ENCODE peak calls at places on chromosomes 16 and 17, in four cellular contexts. W is ovary, V is MCF 10A, I is osteocyte. P is an unnamed sample.

GRCh38 chr16:15846510-15846909 is 10.3 kb downstream of the MYH11 start:
- DNase-seq in W (no peak), V (no peak), I (no peak), P (no peak)

GRCh38 chr17:6843241-6843890 is 11.8 kb upstream of the TEKT1 start:
- DNase-seq in W (no peak), V (peak), I (no peak), P (peak)

GRCh38 chr16:48607056-48607825 is 2.7 kb downstream of the N4BP1 start:
- DNase-seq in W (no peak), V (peak), I (no peak), P (no peak)

GRCh38 chr16:2095918-2096582 is 39.6 kb downstream of the PKD1 start:
- DNase-seq in W (no peak), V (no peak), I (no peak), P (no peak)

GRCh38 chr17:1228752-1229353 is 41.4 kb upstream of the BHLHA9 start:
- DNase-seq in W (no peak), V (no peak), I (no peak), P (peak)

GRCh38 chr16:81996664-81997529 is 14.4 kb downstream of the SDR42E1 start:
- DNase-seq in W (no peak), V (peak), I (no peak), P (no peak)

GRCh38 chr17:2157081-2157480 is 102.2 kb downstream of the HIC1 start:
- DNase-seq in W (no peak), V (no peak), I (no peak), P (no peak)

GRCh38 chr17:683499-684254 is 31.0 kb downstream of the VPS53 start:
- DNase-seq in W (no peak), V (no peak), I (no peak), P (no peak)

GRCh38 chr16:28623172-28623711 is 13.4 kb upstream of the SULT1A1 start:
- DNase-seq in W (no peak), V (peak), I (peak), P (peak)

GRCh38 chr16:77789085-77789611 is 784 bp downstream of the VAT1L start:
- DNase-seq in W (no peak), V (no peak), I (no peak), P (no peak)

GRCh38 chr16:54282202-54282922 is 4.2 kb downstream of the IRX3 start:
- DNase-seq in W (peak), V (peak), I (no peak), P (peak)

GRCh38 chr17:74782571-74782970 is 6.4 kb upstream of the NAT9 start:
- DNase-seq in W (no peak), V (no peak), I (no peak), P (no peak)

GRCh38 chr17:36197389-36197708 is 791 bp upstream of the CCL3L1 start:
- DNase-seq in W (no peak), V (no peak), I (no peak), P (no peak)

GRCh38 chr17:72684405-72685020 is 408.0 kb downstream of the SLC39A11 start:
- DNase-seq in W (no peak), V (no peak), I (no peak), P (no peak)

GRCh38 chr16:674968-675883 is at the start of gene RHBDL1:
- DNase-seq in W (peak), V (no peak), I (no peak), P (no peak)

GRCh38 chr16:67399218-67399733 is 6.0 kb upstream of the TPPP3 start:
- DNase-seq in W (peak), V (no peak), I (no peak), P (peak)

GRCh38 chr17:74037320-74037719 is 166.2 kb upstream of the RPL38 start:
- DNase-seq in W (no peak), V (peak), I (no peak), P (no peak)

GRCh38 chr17:49016775-49017463 is 19.7 kb downstream of the IGF2BP1 start:
- DNase-seq in W (no peak), V (peak), I (peak), P (no peak)

GRCh38 chr17:6578491-6578890 is 22.1 kb upstream of the PITPNM3 start:
- DNase-seq in W (no peak), V (no peak), I (no peak), P (no peak)

GRCh38 chr17:46832945-46833839 is 14.7 kb upstream of the WNT3 start:
- DNase-seq in W (no peak), V (no peak), I (no peak), P (no peak)

GRCh38 chr17:61139219-61139618 is 260.4 kb upstream of the TBX2 start:
- DNase-seq in W (no peak), V (peak), I (no peak), P (peak)

GRCh38 chr16:53091508-53092211 is 36.9 kb downstream of the CHD9 start:
- DNase-seq in W (peak), V (peak), I (peak), P (peak)

GRCh38 chr17:8791910-8792270 is 7.3 kb downstream of the MFSD6L start:
- DNase-seq in W (no peak), V (peak), I (no peak), P (no peak)

GRCh38 chr17:34226011-34226410 is 29.1 kb upstream of the CCL2 start:
- DNase-seq in W (no peak), V (no peak), I (no peak), P (no peak)

GRCh38 chr17:46038414-46038813 is 39.4 kb downstream of the STH start:
- DNase-seq in W (no peak), V (no peak), I (no peak), P (no peak)

GRCh38 chr16:67100569-67101300 is 9.0 kb upstream of the PHAF1 start:
- DNase-seq in W (no peak), V (no peak), I (no peak), P (peak)

GRCh38 chr17:45628019-45628418 is 137.5 kb upstream of the PLEKHM1 start:
- DNase-seq in W (no peak), V (no peak), I (no peak), P (no peak)

GRCh38 chr16:74742051-74742481 is 32.6 kb downstream of the FA2H start:
- DNase-seq in W (no peak), V (no peak), I (peak), P (no peak)

GRCh38 chr16:84832488-84833141 is 12.8 kb downstream of the CRISPLD2 start:
- DNase-seq in W (peak), V (peak), I (no peak), P (no peak)

GRCh38 chr17:50318551-50319310 is 27.2 kb upstream of the XYLT2 start:
- DNase-seq in W (no peak), V (no peak), I (no peak), P (no peak)

DNA sequence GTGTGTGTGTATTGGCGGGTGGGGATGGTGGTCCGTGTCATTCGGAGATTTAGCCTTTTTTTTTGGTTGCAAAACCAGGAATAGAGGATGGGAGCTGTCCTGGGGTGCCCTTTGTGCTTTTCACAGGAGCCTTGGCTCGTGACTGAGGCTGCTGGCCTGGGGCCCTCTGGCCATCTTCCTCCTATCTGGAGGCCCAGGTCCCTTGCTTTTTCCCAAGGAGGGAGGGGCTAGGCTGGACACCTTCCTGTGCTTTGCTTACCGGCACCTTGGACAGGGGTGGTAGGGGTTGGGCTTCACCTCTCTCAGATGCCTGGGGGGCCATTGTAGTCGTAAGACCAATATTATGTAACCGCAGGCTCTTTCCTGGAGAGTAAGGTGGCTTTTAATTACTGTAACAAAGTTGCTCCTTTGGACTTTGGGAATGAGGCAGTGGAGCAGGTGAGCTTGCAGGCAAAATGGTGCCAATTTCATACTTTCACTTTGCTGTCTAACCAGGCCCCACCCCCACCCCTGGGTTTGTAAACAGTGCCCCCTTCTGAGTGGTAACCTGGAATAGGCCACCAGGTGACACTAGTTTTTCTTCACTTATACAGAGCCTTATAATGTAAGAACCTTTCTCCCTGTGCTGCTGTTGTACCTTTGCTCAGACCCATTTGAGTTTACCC is 1.2 kb downstream of the DYNLL2 start:
- DNase-seq in W (peak), V (peak), I (peak), P (peak)
- TF ChIP-seq CTCF in W (no peak), V (no peak), I (no peak), P (peak)

DNA sequence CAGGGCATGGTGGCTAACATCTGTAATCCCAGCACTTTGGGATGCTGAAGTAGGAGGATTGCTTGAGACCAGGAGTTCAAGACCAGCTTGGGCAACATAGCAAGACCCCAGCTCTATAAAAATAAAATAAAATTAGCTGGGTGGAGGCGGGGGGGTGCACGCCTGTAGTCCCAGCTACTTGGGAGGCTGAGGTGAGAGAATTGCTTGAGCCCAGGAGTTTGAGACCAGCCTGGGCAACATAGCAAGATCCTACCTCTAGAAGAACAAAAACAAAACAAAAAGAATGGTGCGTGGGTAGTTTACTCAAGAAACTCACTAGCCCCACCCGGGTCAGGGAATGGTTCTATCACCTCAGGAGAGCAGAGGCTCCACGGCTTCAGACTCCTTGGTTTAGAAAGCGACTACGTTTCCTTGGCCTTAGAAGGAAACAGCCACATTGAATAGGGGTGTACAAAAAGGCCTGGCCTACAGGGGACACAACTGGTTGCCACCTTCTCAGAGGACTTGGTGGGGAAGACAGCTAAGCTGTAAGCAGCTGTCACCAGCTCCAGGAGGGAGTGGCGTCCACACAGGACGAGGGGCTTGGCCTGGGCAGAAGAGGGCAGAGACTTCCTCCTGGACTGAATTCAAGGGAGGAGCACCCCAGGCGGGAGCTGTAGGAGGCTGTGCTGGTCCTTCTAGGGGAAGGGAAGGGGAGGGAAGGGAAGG is 717 bp downstream of the TK1 start:
- DNase-seq in W (no peak), V (peak), I (peak), P (no peak)
- TF ChIP-seq CTCF in W (no peak), V (no peak), I (no peak), P (no peak)

GRCh38 chr17:76917829-76918228 is 49.6 kb downstream of the MGAT5B start:
- DNase-seq in W (no peak), V (no peak), I (no peak), P (no peak)

GRCh38 chr17:76920364-76921139 is 52.3 kb downstream of the MGAT5B start:
- DNase-seq in W (no peak), V (no peak), I (no peak), P (no peak)

GRCh38 chr17:76921340-76922036 is 53.3 kb downstream of the MGAT5B start:
- DNase-seq in W (no peak), V (no peak), I (no peak), P (no peak)

GRCh38 chr17:76915840-76916510 is 47.8 kb downstream of the MGAT5B start:
- DNase-seq in W (no peak), V (no peak), I (no peak), P (no peak)

DNA sequence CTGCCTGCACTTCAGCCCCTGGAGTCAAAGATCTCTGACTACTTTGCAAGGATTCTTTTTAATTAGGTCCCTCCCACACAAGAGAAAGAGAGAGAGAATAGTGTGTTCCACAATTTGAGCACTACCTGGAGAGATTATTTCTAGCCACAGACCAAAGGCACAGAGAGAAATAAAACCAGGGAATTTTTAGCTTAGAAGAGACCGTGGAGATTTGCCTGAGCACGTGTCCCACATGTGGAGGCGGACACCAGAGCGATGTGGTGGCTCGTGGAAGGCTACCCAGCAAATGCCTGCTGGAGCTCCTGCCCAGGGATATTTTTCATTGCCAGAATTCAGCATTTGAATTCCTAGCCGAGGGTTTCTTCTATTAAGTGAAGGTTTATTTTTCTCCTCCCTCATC is 50.6 kb downstream of the MGAT5B start:
- DNase-seq in W (no peak), V (no peak), I (no peak), P (no peak)
- TF ChIP-seq CTCF in W (no peak), V (no peak), I (no peak), P (no peak)

GRCh38 chr16:27512061-27512460 is 37.7 kb downstream of the GTF3C1 start:
- DNase-seq in W (no peak), V (no peak), I (no peak), P (no peak)

GRCh38 chr16:27514806-27515205 is 34.9 kb downstream of the GTF3C1 start:
- DNase-seq in W (no peak), V (no peak), I (no peak), P (no peak)

GRCh38 chr16:27518226-27518625 is 31.5 kb downstream of the GTF3C1 start:
- DNase-seq in W (no peak), V (no peak), I (no peak), P (no peak)

GRCh38 chr16:27516360-27516759 is 33.4 kb downstream of the GTF3C1 start:
- DNase-seq in W (no peak), V (no peak), I (no peak), P (no peak)

GRCh38 chr16:27515874-27516353 is 33.8 kb downstream of the GTF3C1 start:
- DNase-seq in W (no peak), V (peak), I (no peak), P (peak)
- TF ChIP-seq CTCF in W (no peak), V (peak), I (peak), P (peak)

DNA sequence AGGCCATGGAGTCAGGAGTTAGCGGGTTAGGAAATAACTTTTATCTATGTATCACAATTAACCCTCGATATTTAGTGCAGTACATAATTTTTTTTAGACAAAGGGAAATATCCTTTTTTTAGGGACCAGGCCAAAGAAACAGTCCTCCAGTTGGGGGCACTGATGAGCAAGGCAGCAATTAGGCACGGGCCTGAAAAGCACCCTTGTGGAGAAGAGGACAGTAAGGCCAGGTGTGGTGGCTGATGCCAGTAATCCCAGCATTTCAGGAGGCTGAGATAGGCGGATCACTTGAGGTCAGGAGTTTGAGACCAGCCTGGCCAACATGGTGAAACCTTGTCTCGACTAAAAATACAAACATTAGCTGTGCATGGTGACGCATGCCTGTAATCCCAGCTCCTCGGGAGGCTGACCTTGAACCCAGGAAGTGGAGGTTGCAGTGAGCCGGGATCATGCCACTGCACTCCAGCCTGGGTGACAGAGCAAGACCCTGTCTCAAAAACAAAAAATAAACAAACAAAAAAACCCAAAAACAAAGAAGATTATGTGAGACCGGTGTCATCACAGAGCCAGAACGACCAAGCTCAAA is 158.3 kb upstream of the NOL11 start:
- DNase-seq in W (no peak), V (peak), I (peak), P (peak)
- TF ChIP-seq CTCF in W (no peak), V (no peak), I (no peak), P (peak)

GRCh38 chr17:41647940-41648410 is 23.6 kb upstream of the KRT17 start:
- DNase-seq in W (peak), V (peak), I (peak), P (peak)

GRCh38 chr17:41649923-41650519 is 25.6 kb upstream of the KRT17 start:
- DNase-seq in W (no peak), V (no peak), I (no peak), P (no peak)

GRCh38 chr17:41647038-41647813 is 22.9 kb upstream of the KRT17 start:
- DNase-seq in W (no peak), V (no peak), I (no peak), P (no peak)

GRCh38 chr17:41650794-41651624 is 26.6 kb upstream of the KRT17 start:
- DNase-seq in W (no peak), V (no peak), I (no peak), P (no peak)

DNA sequence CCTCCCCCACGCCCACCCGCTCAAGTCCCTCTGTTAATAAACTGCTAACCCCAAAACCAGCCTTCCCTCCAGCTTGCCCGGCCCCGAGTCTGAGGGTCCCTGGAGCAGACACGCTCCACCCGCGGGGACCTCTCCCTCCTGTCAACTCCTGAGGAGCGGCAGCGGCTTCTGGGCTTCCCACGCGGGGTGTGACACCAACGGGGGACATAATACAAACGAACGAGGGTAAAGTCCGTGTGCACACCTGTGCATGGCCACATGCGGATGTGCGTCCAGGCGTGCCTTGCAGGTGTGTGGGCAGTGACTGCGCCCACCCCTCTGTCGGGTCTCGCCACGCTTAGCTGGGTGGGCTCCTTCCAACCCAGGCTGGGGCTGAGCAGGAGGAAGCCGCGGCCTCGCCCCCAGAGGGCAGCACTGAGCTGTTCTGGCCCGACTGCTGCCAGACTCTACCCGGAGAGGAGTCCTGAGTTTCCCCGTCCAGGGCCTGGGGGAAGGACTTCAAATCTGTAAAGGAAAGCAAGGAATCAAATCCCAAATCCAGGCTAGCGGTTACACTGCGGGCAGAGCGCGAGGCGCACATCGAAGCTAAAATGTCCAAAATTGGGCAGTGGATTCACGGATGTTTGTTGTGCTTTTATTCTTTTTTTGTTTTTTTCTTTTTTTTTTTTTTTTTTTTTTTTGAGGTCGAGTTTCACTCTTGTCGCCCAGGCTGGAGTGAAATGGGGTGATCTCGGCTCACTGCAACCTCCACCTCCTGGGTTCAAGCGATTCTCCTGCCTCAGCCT is 24.2 kb upstream of the KRT17 start:
- DNase-seq in W (peak), V (peak), I (peak), P (peak)
- TF ChIP-seq CTCF in W (peak), V (peak), I (peak), P (peak)

GRCh38 chr17:16473286-16474011 is 18.5 kb downstream of the LRRC75A start:
- DNase-seq in W (no peak), V (no peak), I (no peak), P (no peak)

GRCh38 chr17:16472539-16472938 is 19.5 kb downstream of the LRRC75A start:
- DNase-seq in W (no peak), V (no peak), I (no peak), P (no peak)

GRCh38 chr17:16468428-16468992 is 23.5 kb downstream of the LRRC75A start:
- DNase-seq in W (no peak), V (no peak), I (no peak), P (no peak)

GRCh38 chr17:16467886-16468285 is 24.1 kb downstream of the LRRC75A start:
- DNase-seq in W (no peak), V (no peak), I (no peak), P (no peak)

GRCh38 chr17:16470302-16470701 is 21.7 kb downstream of the LRRC75A start:
- DNase-seq in W (no peak), V (no peak), I (no peak), P (no peak)
- TF ChIP-seq CTCF in W (no peak), V (no peak), I (no peak), P (no peak)

P was measured in GM20000.